ENCODE peak calls at places on chromosomes 4 and X, in six cellular contexts. V, H, K, R, W and G are unnamed samples.

GRCh38 chr4:8355864-8356565 is 84.5 kb downstream of the ACOX3 start:
- DNase-seq in W (no peak), V (no peak), R (no peak), H (no peak), K (no peak), G (no peak)

GRCh38 chr4:183966371-183966770 is 61.3 kb downstream of the STOX2 start:
- DNase-seq in W (no peak), K (no peak), V (no peak), R (no peak), H (no peak), G (no peak)

GRCh38 chr4:19657856-19658255 is 593.8 kb upstream of the SLIT2 start:
- DNase-seq in K (no peak), W (no peak), V (no peak), H (no peak), R (no peak), G (no peak)

GRCh38 chrX:148135738-148136137 is 154.6 kb downstream of the FMR1NB start:
- DNase-seq in V (no peak), R (no peak), W (no peak), K (no peak), H (no peak), G (no peak)

GRCh38 chr4:53573696-53574095 is 17.6 kb downstream of the LNX1 start:
- DNase-seq in R (no peak), K (no peak), H (no peak), W (no peak), V (no peak), G (no peak)

GRCh38 chrX:134982748-134983147 is 8.0 kb upstream of the SMIM10 start:
- DNase-seq in K (no peak), H (no peak), R (no peak), V (no peak), W (no peak), G (no peak)

GRCh38 chrX:151703487-151703886 is 8.2 kb downstream of the PRRG3 start:
- DNase-seq in H (no peak), V (no peak), R (peak; percentile 60), K (no peak), W (no peak), G (no peak)

GRCh38 chr4:88846232-88846790 is 148.7 kb upstream of the NAP1L5 start:
- DNase-seq in V (no peak), R (no peak), W (no peak), K (no peak), H (no peak), G (no peak)

GRCh38 chr4:139300431-139301142 is 718 bp upstream of the NAA15 start:
- DNase-seq in V (no peak), H (peak; percentile 18), R (no peak), W (no peak), K (no peak), G (no peak)

GRCh38 chr4:3466691-3467600 is 3.8 kb downstream of the DOK7 start:
- DNase-seq in W (no peak), H (no peak), V (no peak), K (no peak), R (no peak), G (no peak)

GRCh38 chr4:83208776-83209365 is 75.7 kb downstream of the COQ2 start:
- DNase-seq in H (no peak), V (no peak), W (no peak), R (no peak), K (no peak), G (no peak)

GRCh38 chrX:21907250-21907649 is 33.3 kb upstream of the SMS start:
- DNase-seq in R (no peak), K (no peak), W (no peak), V (no peak), H (no peak), G (no peak)

GRCh38 chrX:19670321-19670750 is 155.0 kb upstream of the MAP3K15 start:
- DNase-seq in W (no peak), H (no peak), V (peak; percentile 30), R (no peak), K (no peak), G (no peak)

GRCh38 chrX:8783100-8784098 is 17.8 kb downstream of the FAM9A start:
- DNase-seq in K (no peak), R (no peak), V (no peak), W (peak; percentile 2), H (no peak), G (peak; percentile 26)

GRCh38 chr4:96016615-96017299 is 176.9 kb downstream of the PDHA2 start:
- DNase-seq in K (no peak), V (no peak), R (no peak), H (no peak), W (no peak), G (no peak)

GRCh38 chr4:7419961-7420660 is 14.6 kb downstream of the PSAPL1 start:
- DNase-seq in K (no peak), H (no peak), W (no peak), V (no peak), R (no peak), G (no peak)

GRCh38 chrX:80432863-80433262 is 12.6 kb downstream of the TENT5D start:
- DNase-seq in R (no peak), V (no peak), H (no peak), W (no peak), K (no peak), G (no peak)

GRCh38 chrX:140050906-140051305 is 85.6 kb upstream of the CXorf66 start:
- DNase-seq in V (no peak), R (no peak), W (no peak), K (no peak), H (no peak), G (peak; percentile 1)

GRCh38 chr4:2273657-2274319 is 11.9 kb upstream of the MXD4 start:
- DNase-seq in K (no peak), V (no peak), H (no peak), W (no peak), R (no peak), G (no peak)

GRCh38 chrX:48480583-48480982 is 4.6 kb downstream of the FTSJ1 start:
- DNase-seq in H (no peak), R (no peak), W (no peak), V (no peak), K (no peak), G (no peak)

GRCh38 chr4:2244947-2245786 is 3.2 kb upstream of the HAUS3 start:
- DNase-seq in H (no peak), K (no peak), R (no peak), V (no peak), W (no peak), G (no peak)

GRCh38 chrX:100648601-100649417 is 4.8 kb downstream of the SRPX2 start:
- DNase-seq in R (no peak), V (peak; percentile 55), W (peak; percentile 69), K (no peak), H (no peak), G (no peak)

GRCh38 chr4:5220028-5220427 is 168.7 kb downstream of the STK32B start:
- DNase-seq in R (no peak), W (no peak), V (no peak), K (no peak), H (peak; percentile 21), G (no peak)

GRCh38 chr4:165780735-165781134 is 92.3 kb upstream of the TLL1 start:
- DNase-seq in H (no peak), R (no peak), K (no peak), W (no peak), V (no peak), G (no peak)

GRCh38 chr4:114180481-114180880 is 201.0 kb upstream of the ARSJ start:
- DNase-seq in H (peak; percentile 75), V (peak; percentile 75), W (peak; percentile 75), K (no peak), R (no peak), G (peak; percentile 24)

GRCh38 chr4:13524504-13525243 is 19.6 kb downstream of the NKX3-2 start:
- DNase-seq in R (no peak), K (no peak), V (no peak), W (no peak), H (no peak), G (no peak)

GRCh38 chr4:182975806-182976205 is 58.6 kb upstream of the DCTD start:
- DNase-seq in H (peak; percentile 39), V (peak; percentile 29), W (no peak), R (no peak), K (no peak), G (no peak)

GRCh38 chr4:130335417-130336194 is 1239.7 kb downstream of the C4orf33 start:
- DNase-seq in V (no peak), H (no peak), W (no peak), R (no peak), K (no peak), G (no peak)

GRCh38 chr4:19128176-19128575 is 1106.6 kb upstream of the LCORL start:
- DNase-seq in W (no peak), V (no peak), H (no peak), K (no peak), R (no peak), G (no peak)

GRCh38 chrX:127578395-127578794 is 473.8 kb downstream of the ACTRT1 start:
- DNase-seq in K (no peak), W (no peak), H (no peak), V (no peak), R (no peak), G (no peak)

GRCh38 chr4:124953059-124953850 is 240.7 kb upstream of the ANKRD50 start:
- DNase-seq in K (no peak), V (peak; percentile 77), W (no peak), H (no peak), R (no peak), G (no peak)